ENCODE peak calls at places on chromosomes 16 and 17, in seven cellular contexts. O, P, J, K, L, B and E are unnamed samples.

GRCh38 chr17:64378890-64379354 is 11.7 kb downstream of the PECAM1 start:
- DNase-seq in O (no peak), P (no peak), J (no peak), K (no peak), L (no peak), B (no peak), E (no peak)

GRCh38 chr16:68668266-68668665 is 23.2 kb downstream of the CDH3 start:
- DNase-seq in O (no peak), P (no peak), J (no peak), K (no peak), L (peak), B (no peak), E (no peak)

GRCh38 chr16:49019826-49020401 is 261.7 kb downstream of the CBLN1 start:
- DNase-seq in O (no peak), P (no peak), J (no peak), K (peak), L (no peak), B (no peak), E (no peak)

GRCh38 chr16:66905633-66906539 is 12.8 kb downstream of the CDH16 start:
- DNase-seq in O (no peak), P (peak), J (no peak), K (peak), L (peak), B (no peak), E (peak)

GRCh38 chr16:473046-474043 is 47.9 kb downstream of the RAB11FIP3 start:
- DNase-seq in O (no peak), P (no peak), J (peak), K (no peak), L (no peak), B (no peak), E (no peak)

GRCh38 chr16:67277294-67277998 is 1.9 kb upstream of the PLEKHG4 start:
- DNase-seq in O (peak), P (no peak), J (peak), K (peak), L (peak), B (no peak), E (no peak)

GRCh38 chr16:88813396-88814143 is 1.8 kb upstream of the APRT start:
- DNase-seq in O (no peak), P (no peak), J (no peak), K (no peak), L (no peak), B (no peak), E (no peak)

GRCh38 chr17:50487213-50488096 is 8.8 kb downstream of the RSAD1 start:
- DNase-seq in O (no peak), P (no peak), J (no peak), K (no peak), L (peak), B (no peak), E (no peak)

GRCh38 chr17:17387461-17388362 is 84.5 kb downstream of the NT5M start:
- DNase-seq in O (no peak), P (no peak), J (no peak), K (peak), L (peak), B (peak), E (no peak)

GRCh38 chr17:79525793-79526677 is 84.8 kb downstream of the RBFOX3 start:
- DNase-seq in O (no peak), P (no peak), J (no peak), K (no peak), L (no peak), B (no peak), E (no peak)